ENCODE peak calls at places on chromosome 17, in seven cellular contexts. Y, G, O, S, R, B and P are unnamed samples.
A peak's percentile ranks its signal among the peaks of the same experiment; 100 is the strongest.

GRCh38 chr17:27293359-27293897 is 486 bp upstream of the WSB1 start:
- DNase-seq in Y (peak; percentile 71), O (no peak), S (peak; percentile 14), B (no peak), R (no peak), G (no peak), P (peak; percentile 45)

GRCh38 chr17:73422121-73422520 is 110.3 kb upstream of the CDC42EP4 start:
- DNase-seq in S (no peak), R (no peak), B (no peak), G (no peak), O (no peak), Y (peak; percentile 29), P (no peak)

GRCh38 chr17:42017866-42018200 is 594 bp upstream of the DNAJC7 start:
- DNase-seq in O (no peak), S (no peak), R (no peak), B (no peak), G (peak; percentile 67), Y (no peak), P (no peak)

GRCh38 chr17:81070541-81071246 is 35.7 kb downstream of the BAIAP2 start:
- DNase-seq in O (no peak), G (no peak), Y (no peak), B (no peak), R (no peak), S (no peak), P (no peak)

GRCh38 chr17:50946223-50946890 is 80.2 kb upstream of the TOB1 start:
- DNase-seq in R (peak; percentile 25), Y (peak; percentile 55), G (peak; percentile 31), O (no peak), S (no peak), B (peak; percentile 34), P (peak; percentile 39)

GRCh38 chr17:73284906-73285602 is 23.4 kb upstream of the CPSF4L start:
- DNase-seq in S (no peak), Y (no peak), R (no peak), G (no peak), O (no peak), B (no peak), P (no peak)

GRCh38 chr17:68704897-68705296 is 103.7 kb upstream of the FAM20A start:
- DNase-seq in R (no peak), B (no peak), Y (no peak), O (peak; percentile 79), S (peak; percentile 49), G (no peak), P (no peak)

GRCh38 chr17:801660-802059 is 19.5 kb downstream of the MRM3 start:
- DNase-seq in Y (no peak), R (no peak), O (peak; percentile 62), B (peak; percentile 50), S (peak; percentile 73), G (no peak), P (no peak)

GRCh38 chr17:58232707-58233156 is 5.7 kb upstream of the LPO start:
- DNase-seq in S (peak; percentile 42), O (peak; percentile 92), Y (no peak), R (no peak), B (no peak), G (peak; percentile 72), P (no peak)

GRCh38 chr17:78729636-78730035 is 52.4 kb downstream of the CYTH1 start:
- DNase-seq in G (no peak), Y (no peak), S (no peak), R (no peak), B (no peak), O (no peak), P (no peak)

GRCh38 chr17:219696-220095 is 38.2 kb upstream of the DOC2B start:
- DNase-seq in S (no peak), R (no peak), Y (peak; percentile 36), O (no peak), G (no peak), B (no peak), P (peak; percentile 35)

GRCh38 chr17:45315583-45316270 is 1.1 kb downstream of the MAP3K14 start:
- DNase-seq in B (no peak), Y (no peak), O (no peak), R (no peak), S (no peak), G (no peak), P (no peak)

GRCh38 chr17:45313927-45314760 is 2.7 kb downstream of the MAP3K14 start:
- DNase-seq in S (no peak), B (no peak), R (no peak), Y (no peak), O (no peak), G (no peak), P (no peak)

GRCh38 chr17:45316271-45317112 is at the start of gene MAP3K14:
- DNase-seq in Y (peak; percentile 89), S (peak; percentile 78), O (peak; percentile 68), B (peak; percentile 90), R (peak; percentile 75), G (peak; percentile 65), P (no peak)

GRCh38 chr17:45313419-45313771 is 3.4 kb downstream of the MAP3K14 start:
- DNase-seq in Y (no peak), G (no peak), S (no peak), R (no peak), O (no peak), B (no peak), P (peak; percentile 67)

DNA sequence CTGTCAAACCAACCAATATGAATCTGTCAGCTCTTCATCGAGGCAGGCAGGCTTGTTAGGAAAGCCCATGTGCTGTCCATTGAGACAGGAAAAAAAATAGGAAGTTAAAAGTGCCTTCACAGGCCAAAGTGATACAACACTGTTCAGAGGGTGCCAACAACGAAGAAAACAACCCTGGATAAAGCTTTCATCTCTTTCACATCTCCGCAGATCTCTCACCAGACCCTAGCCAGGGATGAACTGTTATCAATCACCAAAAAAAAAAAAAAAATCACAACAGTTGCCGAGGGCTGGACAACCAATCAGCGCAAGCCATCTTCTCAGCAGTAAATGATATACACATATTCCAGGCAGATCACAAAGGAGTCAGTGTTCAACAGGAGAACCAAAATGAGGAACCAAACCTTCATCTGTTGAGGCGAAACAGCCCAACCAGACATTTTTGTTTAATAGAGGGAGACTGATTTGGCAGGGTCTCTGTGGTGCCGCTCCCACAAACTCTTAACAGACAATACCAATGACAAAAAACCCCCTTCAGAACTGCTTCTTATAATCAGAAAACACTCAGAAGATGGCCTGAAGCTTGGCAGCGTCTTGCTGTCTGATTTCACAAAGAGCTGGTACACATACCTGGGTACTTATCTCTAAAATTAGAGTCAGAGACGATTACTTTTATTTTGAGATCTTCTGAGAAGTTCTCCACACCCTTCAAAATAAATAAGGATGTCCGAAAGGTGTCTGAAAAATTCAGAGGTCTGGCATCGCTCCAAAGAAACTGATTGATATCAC is 1.9 kb downstream of the MAP3K14 start:
- DNase-seq in B (no peak), G (no peak), O (no peak), R (no peak), Y (no peak), S (no peak), P (no peak)
- H3K4me1 ChIP-seq in B (peaks cover 59% of the 10 kb centered on the region), G (peaks cover 3% of the 10 kb centered on the region), O (peaks cover 47% of the 10 kb centered on the region), R (peaks cover 86% of the 10 kb centered on the region), Y (peaks cover 2% of the 10 kb centered on the region), S (peaks cover 64% of the 10 kb centered on the region), P (peaks cover 58% of the 10 kb centered on the region)

GRCh38 chr17:40551091-40551873 is 14.0 kb downstream of the CCR7 start:
- DNase-seq in B (peak; percentile 91), O (peak; percentile 98), R (peak; percentile 41), S (peak; percentile 69), G (no peak), Y (peak; percentile 95), P (peak; percentile 91)

GRCh38 chr17:40552806-40553693 is 12.2 kb downstream of the CCR7 start:
- DNase-seq in S (no peak), G (peak; percentile 26), R (peak; percentile 20), Y (peak; percentile 65), O (peak; percentile 43), B (peak; percentile 46), P (peak; percentile 21)

GRCh38 chr17:40553694-40554534 is 11.4 kb downstream of the CCR7 start:
- DNase-seq in B (peak; percentile 83), O (peak; percentile 61), G (peak; percentile 28), Y (peak; percentile 89), S (peak; percentile 54), R (peak; percentile 25), P (peak; percentile 44)

GRCh38 chr17:40550608-40551007 is 14.7 kb downstream of the CCR7 start:
- DNase-seq in R (peak; percentile 25), O (peak; percentile 67), B (peak; percentile 75), S (peak; percentile 62), G (no peak), Y (peak; percentile 88), P (peak; percentile 41)

GRCh38 chr17:40551874-40552768 is 13.2 kb downstream of the CCR7 start:
- DNase-seq in R (peak; percentile 29), G (peak; percentile 24), O (peak; percentile 98), B (peak; percentile 79), Y (peak; percentile 86), S (peak; percentile 55), P (peak; percentile 39)
- H3K27ac ChIP-seq in R (peak overlapping the region; percentile 92), G (no peak overlapping the region), O (peak overlapping the region; percentile 100), B (peak overlapping the region; percentile 63), Y (peak overlapping the region; percentile 85), S (peak overlapping the region; percentile 66), P (peak overlapping the region; percentile 82)

GRCh38 chr17:56316604-56317003 is 163.3 kb downstream of the ANKFN1 start:
- DNase-seq in R (no peak), B (no peak), O (no peak), S (no peak), Y (no peak), G (no peak), P (no peak)

GRCh38 chr17:56317351-56318208 is 164.3 kb downstream of the ANKFN1 start:
- DNase-seq in R (no peak), O (peak; percentile 6), S (no peak), B (no peak), Y (no peak), G (no peak), P (no peak)

GRCh38 chr17:56322991-56323390 is 169.7 kb downstream of the ANKFN1 start:
- DNase-seq in B (no peak), R (no peak), G (no peak), O (no peak), S (no peak), Y (no peak), P (no peak)

GRCh38 chr17:56320443-56320842 is 167.2 kb downstream of the ANKFN1 start:
- DNase-seq in S (no peak), R (no peak), B (no peak), O (no peak), Y (no peak), G (peak; percentile 29), P (no peak)

DNA sequence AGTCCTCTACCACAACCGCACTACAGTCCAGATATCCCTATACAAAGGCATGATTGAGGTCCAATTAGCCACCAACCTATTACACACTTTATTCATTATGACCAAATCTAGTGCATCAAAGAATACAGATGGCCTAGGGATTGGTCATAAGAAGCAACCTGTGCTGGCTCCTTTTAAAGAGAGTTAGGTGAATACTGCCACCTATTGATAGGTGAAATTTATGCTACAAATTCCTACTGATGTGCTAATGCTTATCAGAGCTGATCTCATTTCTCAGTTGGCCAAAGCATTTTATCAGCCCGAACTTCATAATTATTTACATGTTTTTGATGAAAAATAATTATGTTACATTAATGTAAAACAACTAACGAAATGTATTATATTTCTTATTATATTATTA is 166.3 kb downstream of the ANKFN1 start:
- DNase-seq in O (peak; percentile 65), G (no peak), Y (no peak), B (no peak), R (no peak), S (no peak), P (no peak)
- TF ChIP-seq CTCF in O (peak; percentile 51), G (peak; percentile 78), Y (no peak), B (peak; percentile 69), R (peak; percentile 35), S (peak; percentile 55), P (peak; percentile 62)

DNA sequence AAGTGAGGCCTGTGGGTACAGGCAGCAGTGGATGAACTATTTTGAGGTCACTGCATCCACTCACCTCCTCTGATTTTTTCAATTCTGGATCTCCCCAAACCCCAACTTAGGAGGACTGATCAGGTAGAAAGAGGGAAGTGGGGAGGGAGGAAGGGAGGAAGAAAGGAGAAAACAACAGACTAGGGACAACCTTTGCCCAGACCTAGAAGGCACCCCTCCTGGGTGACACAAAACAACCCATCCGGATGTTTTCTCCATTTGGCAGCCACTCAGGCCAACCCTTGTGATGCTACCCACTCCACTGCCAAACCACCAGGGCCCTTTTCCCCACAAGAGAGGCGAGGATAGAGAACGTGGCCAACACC is 2.7 kb downstream of the ORMDL3 start:
- DNase-seq in B (no peak), S (no peak), O (no peak), Y (no peak), G (no peak), R (no peak), P (peak; percentile 77)
- H3K4me1 ChIP-seq in B (peaks cover 35% of the 10 kb centered on the region), S (peaks cover 42% of the 10 kb centered on the region), O (peaks cover 34% of the 10 kb centered on the region), Y (no peaks in the 10 kb centered on the region), G (peaks cover 5% of the 10 kb centered on the region), R (peaks cover 58% of the 10 kb centered on the region), P (peaks cover 13% of the 10 kb centered on the region)